ENCODE peak calls at places on chromosomes 5 and 9, in five cellular contexts. L is ovary, R is type B pancreatic cell, V is endothelial cell, F is heart right ventricle. W is an unnamed sample.

GRCh38 chr5:149886060-149886459 is 58.5 kb downstream of the PDE6A start:
- DNase-seq in L (no peak), R (no peak), V (no peak), F (no peak), W (no peak)

GRCh38 chr9:73577867-73578266 is 426.2 kb downstream of the ANXA1 start:
- DNase-seq in L (no peak), R (no peak), V (no peak), F (no peak), W (no peak)

GRCh38 chr5:153969563-153969895 is 69.2 kb downstream of the FAM114A2 start:
- DNase-seq in L (no peak), R (no peak), V (no peak), F (no peak), W (no peak)

GRCh38 chr9:128912270-128912853 is 8.4 kb upstream of the PHYHD1 start:
- DNase-seq in L (no peak), R (no peak), V (no peak), F (no peak), W (no peak)

GRCh38 chr5:147384346-147385193 is 125.3 kb downstream of the DPYSL3 start:
- DNase-seq in L (no peak), R (no peak), V (no peak), F (no peak), W (no peak)

GRCh38 chr9:91025856-91026255 is 224.2 kb downstream of the SYK start:
- DNase-seq in L (no peak), R (no peak), V (no peak), F (no peak), W (peak)

GRCh38 chr5:180294913-180295555 is 3.2 kb upstream of the MAPK9 start:
- DNase-seq in L (no peak), R (no peak), V (no peak), F (no peak), W (no peak)

GRCh38 chr5:65876496-65876895 is 49.9 kb upstream of the ERBIN start:
- DNase-seq in L (no peak), R (no peak), V (no peak), F (no peak), W (no peak)

GRCh38 chr5:122515709-122516431 is 203.8 kb downstream of the SNCAIP start:
- DNase-seq in L (peak), R (no peak), V (peak), F (no peak), W (no peak)

GRCh38 chr9:115442054-115442453 is 324.1 kb upstream of the TNC start:
- DNase-seq in L (no peak), R (no peak), V (no peak), F (no peak), W (no peak)

GRCh38 chr5:95712347-95712958 is 18.7 kb upstream of the RHOBTB3 start:
- DNase-seq in L (no peak), R (no peak), V (no peak), F (no peak), W (no peak)

GRCh38 chr9:79639354-79639753 is 67.6 kb downstream of the TLE4 start:
- DNase-seq in L (no peak), R (no peak), V (no peak), F (no peak), W (no peak)

GRCh38 chr9:130626249-130626982 is 38.0 kb upstream of the PRDM12 start:
- DNase-seq in L (no peak), R (no peak), V (no peak), F (peak), W (no peak)

GRCh38 chr5:91787718-91788117 is 404.6 kb upstream of the ARRDC3 start:
- DNase-seq in L (no peak), R (no peak), V (no peak), F (no peak), W (no peak)

GRCh38 chr9:120366646-120367019 is 213.3 kb downstream of the CDK5RAP2 start:
- DNase-seq in L (no peak), R (no peak), V (peak), F (no peak), W (no peak)

GRCh38 chr5:66367814-66368541 is 223.9 kb downstream of the SREK1 start:
- DNase-seq in L (no peak), R (no peak), V (no peak), F (peak), W (no peak)

GRCh38 chr5:60287174-60287771 is 393.7 kb upstream of the PDE4D start:
- DNase-seq in L (no peak), R (no peak), V (peak), F (no peak), W (no peak)

GRCh38 chr5:154522284-154522683 is 44.3 kb upstream of the HAND1 start:
- DNase-seq in L (no peak), R (no peak), V (no peak), F (no peak), W (no peak)

GRCh38 chr5:13567819-13568218 is 376.7 kb downstream of the DNAH5 start:
- DNase-seq in L (no peak), R (no peak), V (no peak), F (no peak), W (no peak)

GRCh38 chr9:17926246-17926645 is 347.4 kb downstream of the SH3GL2 start:
- DNase-seq in L (no peak), R (no peak), V (no peak), F (no peak), W (no peak)

DNA sequence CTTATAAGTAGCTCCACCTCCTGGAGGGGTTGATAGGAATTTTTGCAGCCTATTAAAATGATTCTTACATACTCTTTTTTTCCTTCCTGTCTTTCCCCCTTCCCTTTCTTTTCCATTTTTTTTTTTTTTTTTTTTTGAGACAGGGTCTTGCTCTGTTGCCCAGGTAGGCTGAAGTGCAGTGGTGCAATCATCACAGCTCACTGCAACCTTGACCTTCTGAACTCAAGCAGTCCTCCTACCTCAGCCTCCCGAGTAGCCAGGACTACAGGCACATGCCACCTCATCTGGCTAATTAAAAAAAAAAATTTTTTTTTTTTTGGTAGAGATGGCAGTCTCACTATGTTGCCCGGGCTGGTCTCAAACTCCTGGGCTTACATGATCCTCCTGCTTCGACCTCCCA is 4.3 kb upstream of the TBC1D2 start:
- DNase-seq in L (no peak), R (no peak), V (no peak), F (no peak), W (no peak)
- TF ChIP-seq CTCF in L (no peak), R (peak), V (no peak), F (no peak), W (no peak)

DNA sequence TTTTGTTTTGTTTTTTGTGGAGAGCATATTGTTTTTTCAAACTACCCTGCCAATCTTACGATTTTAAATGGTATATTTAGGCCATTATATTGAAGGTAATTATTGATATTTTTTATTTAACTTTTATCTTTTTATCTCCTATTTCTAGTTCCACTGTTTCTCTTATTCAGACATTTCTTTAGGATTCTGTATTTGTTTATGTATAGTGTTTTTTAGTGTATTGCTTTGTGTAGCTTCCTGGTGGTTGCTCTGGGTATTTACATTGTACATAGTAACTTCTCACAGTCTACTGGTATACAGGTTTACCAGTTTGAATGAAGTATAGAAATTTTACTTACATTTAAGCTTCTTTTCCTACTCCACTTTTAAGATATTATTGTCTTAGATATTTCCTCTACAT is 63.2 kb downstream of the ERCC6L2 start:
- DNase-seq in L (no peak), R (no peak), V (no peak), F (no peak), W (no peak)
- TF ChIP-seq CTCF in L (no peak), R (peak), V (peak), F (no peak), W (no peak)

DNA sequence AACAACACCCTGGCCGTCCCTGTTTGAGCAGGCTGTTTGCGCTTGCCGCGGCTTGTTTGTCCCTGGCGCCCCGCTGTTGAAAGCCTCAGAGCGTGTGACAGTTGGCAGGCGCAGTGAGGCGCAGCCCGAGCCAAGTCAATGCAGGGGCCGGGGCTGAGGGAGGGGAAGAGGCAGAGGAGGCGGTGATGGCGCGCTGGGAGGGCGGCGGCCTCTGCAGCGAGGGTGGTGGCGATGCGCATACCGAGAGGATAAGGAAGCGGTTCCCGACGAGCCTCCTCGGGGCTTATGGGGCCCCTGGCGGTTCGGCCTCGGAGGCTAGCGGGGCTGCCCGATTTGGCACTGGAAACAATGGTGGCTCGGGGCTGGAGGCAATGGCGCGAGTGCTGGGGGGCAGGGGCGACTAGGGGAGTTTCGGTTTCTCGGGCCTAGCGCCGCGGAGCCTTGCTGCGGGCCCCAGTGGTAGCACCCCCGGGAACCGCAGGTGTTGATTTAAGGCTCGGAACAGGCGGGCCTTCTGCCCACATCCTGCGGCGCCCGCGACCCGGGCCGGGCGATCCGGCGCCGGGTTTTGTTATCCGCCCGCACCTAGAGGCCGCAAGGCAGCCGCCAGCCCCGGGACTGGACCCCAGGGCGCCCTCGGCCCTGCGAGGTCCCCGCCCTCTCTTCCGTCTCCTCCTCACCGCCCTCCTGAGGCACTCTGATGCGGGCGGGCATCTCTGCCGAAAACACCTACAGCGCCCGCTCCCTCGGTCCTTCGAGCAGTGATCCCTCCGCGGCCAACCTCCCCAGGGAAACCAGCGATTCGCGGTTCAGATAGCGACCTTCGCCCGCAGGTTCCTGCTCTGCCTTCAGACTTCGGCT is 955 bp upstream of the LNPEP start:
- DNase-seq in L (peak), R (peak), V (peak), F (peak), W (peak)
- TF ChIP-seq CTCF in L (peak), R (peak), V (no peak), F (no peak), W (no peak)

GRCh38 chr9:33860200-33860871 is 43.4 kb downstream of the UBE2R2 start:
- DNase-seq in L (no peak), R (no peak), V (no peak), F (no peak), W (no peak)
- TF ChIP-seq CTCF in L (no peak), R (peak), V (peak), F (no peak), W (peak)

GRCh38 chr5:148585988-148586387 is 68.3 kb downstream of the HTR4 start:
- DNase-seq in L (no peak), R (no peak), V (no peak), F (no peak), W (no peak)
- TF ChIP-seq CTCF in L (no peak), R (no peak), V (no peak), F (no peak), W (no peak)

DNA sequence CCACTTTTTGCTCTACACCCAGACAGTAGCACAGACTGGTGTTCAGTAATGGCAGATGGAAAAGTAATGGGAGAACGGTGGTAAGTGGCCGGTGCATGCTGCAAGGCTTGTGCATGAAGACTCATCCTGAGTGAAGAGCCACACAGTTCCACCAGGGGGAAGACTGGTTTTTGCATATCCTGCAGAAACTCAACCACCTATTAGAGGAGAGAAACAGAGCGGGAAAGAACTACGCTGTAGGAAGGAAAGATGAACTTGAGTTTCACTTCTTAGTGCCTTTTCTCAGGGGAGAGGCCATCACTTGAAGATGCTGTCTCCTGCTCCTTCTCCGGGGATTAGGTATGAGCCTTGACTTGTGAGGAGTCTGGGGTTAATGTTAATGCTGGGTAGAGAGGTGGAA is 9.4 kb upstream of the PRSS3 start:
- DNase-seq in L (no peak), R (no peak), V (no peak), F (no peak), W (no peak)
- TF ChIP-seq CTCF in L (no peak), R (peak), V (peak), F (no peak), W (peak)

GRCh38 chr5:7755958-7756357 is 95.0 kb downstream of the CFAP90 start:
- DNase-seq in L (no peak), R (no peak), V (no peak), F (no peak), W (no peak)

GRCh38 chr5:7753596-7753995 is 97.3 kb downstream of the CFAP90 start:
- DNase-seq in L (no peak), R (no peak), V (no peak), F (no peak), W (no peak)

GRCh38 chr5:7756453-7756852 is 94.5 kb downstream of the CFAP90 start:
- DNase-seq in L (no peak), R (no peak), V (no peak), F (peak), W (no peak)

GRCh38 chr5:7754490-7754889 is 96.4 kb downstream of the CFAP90 start:
- DNase-seq in L (no peak), R (no peak), V (no peak), F (no peak), W (no peak)

GRCh38 chr5:7754997-7755596 is 95.8 kb downstream of the CFAP90 start:
- DNase-seq in L (peak), R (no peak), V (peak), F (no peak), W (no peak)
- TF ChIP-seq CTCF in L (peak), R (peak), V (peak), F (peak), W (peak)

DNA sequence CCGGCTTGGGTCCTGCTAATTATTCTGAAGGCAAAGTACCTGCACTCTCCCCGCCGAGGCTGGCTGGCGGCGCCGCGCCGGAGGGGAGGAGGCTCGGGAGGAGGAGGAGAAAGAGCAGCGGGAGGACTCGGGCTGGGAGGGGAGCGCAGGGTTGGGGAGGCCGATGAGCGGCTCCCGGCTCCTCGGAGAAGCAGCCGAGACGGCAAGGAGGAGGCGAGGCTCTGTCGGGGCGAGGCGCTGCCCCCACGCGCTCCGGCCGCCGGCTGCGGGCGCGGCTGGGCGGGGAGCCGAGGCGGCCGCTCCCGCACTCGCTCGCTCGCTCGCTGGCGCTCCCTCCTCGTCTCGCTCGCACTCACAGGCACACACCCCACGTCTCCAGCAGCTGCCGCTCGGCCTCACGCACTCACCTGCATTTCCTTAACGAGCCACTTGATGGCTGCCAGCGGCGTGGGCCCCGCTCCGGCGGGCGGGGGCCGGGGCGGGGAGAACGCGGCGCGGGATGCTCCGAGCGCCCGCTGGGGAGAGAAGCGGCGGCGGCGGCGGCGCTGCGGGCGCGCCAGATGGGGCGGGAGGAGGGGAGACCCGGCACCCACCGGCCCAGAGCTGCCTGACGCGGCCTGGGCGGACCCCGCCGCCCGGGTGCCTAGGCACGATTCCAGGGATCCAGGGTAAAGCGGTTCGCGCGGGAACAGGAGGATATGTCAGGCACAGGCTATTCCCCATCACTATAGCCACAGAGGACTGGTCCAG is at the start of gene PTPRD:
- DNase-seq in L (no peak), R (peak), V (peak), F (no peak), W (no peak)
- TF ChIP-seq CTCF in L (no peak), R (peak), V (peak), F (no peak), W (peak)

GRCh38 chr5:114050087-114050486 is 311.8 kb upstream of the KCNN2 start:
- DNase-seq in L (no peak), R (no peak), V (no peak), F (no peak), W (no peak)

GRCh38 chr5:114053377-114053776 is 308.5 kb upstream of the KCNN2 start:
- DNase-seq in L (no peak), R (no peak), V (no peak), F (no peak), W (no peak)

GRCh38 chr5:114055810-114056476 is 305.9 kb upstream of the KCNN2 start:
- DNase-seq in L (peak), R (no peak), V (peak), F (peak), W (no peak)

GRCh38 chr5:114055318-114055788 is 306.5 kb upstream of the KCNN2 start:
- DNase-seq in L (peak), R (peak), V (peak), F (peak), W (peak)
- TF ChIP-seq CTCF in L (no peak), R (no peak), V (no peak), F (peak), W (peak)

GRCh38 chr5:171607863-171608262 is 177.8 kb upstream of the SMIM23 start:
- DNase-seq in L (no peak), R (no peak), V (no peak), F (no peak), W (no peak)

GRCh38 chr5:171604195-171604594 is 181.4 kb upstream of the SMIM23 start:
- DNase-seq in L (no peak), R (no peak), V (no peak), F (no peak), W (no peak)

GRCh38 chr5:171610686-171611085 is 174.9 kb upstream of the SMIM23 start:
- DNase-seq in L (no peak), R (no peak), V (no peak), F (no peak), W (no peak)

GRCh38 chr5:171610053-171610452 is 175.6 kb upstream of the SMIM23 start:
- DNase-seq in L (no peak), R (no peak), V (no peak), F (no peak), W (no peak)

DNA sequence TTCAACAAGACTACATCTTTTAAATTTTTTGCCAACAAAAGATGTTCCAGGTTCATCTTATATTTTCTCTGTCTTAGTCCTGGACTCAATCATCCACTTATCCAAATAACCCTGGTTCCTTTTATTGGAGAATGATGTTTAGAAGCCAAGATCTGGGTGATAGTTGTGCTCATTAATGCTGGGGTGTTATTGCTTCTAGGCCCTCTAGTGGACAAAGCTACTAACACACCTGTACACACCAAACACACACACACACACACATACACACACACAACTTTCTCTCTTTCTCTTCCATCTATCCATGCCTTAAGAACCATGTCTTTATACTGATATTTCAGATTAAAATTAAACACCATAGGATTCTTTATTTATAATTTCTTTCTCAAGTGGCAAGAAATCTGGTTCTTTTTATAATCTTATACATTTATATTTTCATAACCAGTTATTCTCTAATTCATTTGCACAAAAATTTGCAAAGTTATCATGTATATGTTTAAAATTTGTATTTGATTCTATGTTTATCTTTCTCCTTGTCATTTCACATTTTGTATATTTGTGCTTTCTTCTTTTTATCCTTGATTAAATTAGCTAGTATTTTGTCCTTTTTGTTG is 179.1 kb upstream of the SMIM23 start:
- DNase-seq in L (no peak), R (no peak), V (no peak), F (no peak), W (no peak)
- TF ChIP-seq CTCF in L (no peak), R (peak), V (peak), F (peak), W (peak)